ENCODE peak calls at places on chromosomes 1 and 21, in four cellular contexts. Y, X, H and B are unnamed samples.

GRCh38 chr21:37462087-37462861 is 95.7 kb downstream of the DYRK1A start:
- DNase-seq in X (no peak), Y (no peak), H (no peak), B (no peak)

GRCh38 chr21:41815652-41816582 is 49.1 kb upstream of the RIPK4 start:
- DNase-seq in X (no peak), Y (no peak), H (no peak), B (no peak)

GRCh38 chr1:152036316-152037216 is at the start of gene S100A11:
- DNase-seq in H (peak; percentile 91), Y (peak; percentile 88), X (peak; percentile 13), B (peak; percentile 40)

GRCh38 chr1:20212685-20213331 is 26.5 kb upstream of the PLA2G2C start:
- DNase-seq in H (peak; percentile 56), X (no peak), Y (peak; percentile 75), B (peak; percentile 20)

GRCh38 chr21:26845066-26845749 is at the start of gene ADAMTS1:
- DNase-seq in X (no peak), Y (no peak), H (peak; percentile 19), B (no peak)

GRCh38 chr1:220809187-220809550 is 22.5 kb downstream of the MTARC1 start:
- DNase-seq in X (no peak), H (no peak), Y (no peak), B (no peak)

GRCh38 chr1:107936498-107937481 is 28.2 kb downstream of the VAV3 start:
- DNase-seq in Y (no peak), X (no peak), H (peak; percentile 75), B (no peak)

GRCh38 chr1:243731974-243732373 is 118.1 kb downstream of the AKT3 start:
- DNase-seq in X (no peak), H (peak; percentile 84), Y (no peak), B (no peak)

GRCh38 chr1:201307239-201307638 is 23.9 kb downstream of the PKP1 start:
- DNase-seq in X (no peak), H (no peak), Y (no peak), B (no peak)

GRCh38 chr1:9321480-9321849 is 28.8 kb downstream of the SPSB1 start:
- DNase-seq in X (no peak), Y (no peak), H (no peak), B (no peak)

GRCh38 chr1:235648407-235648907 is 1.1 kb downstream of the GNG4 start:
- DNase-seq in X (no peak), H (no peak), Y (no peak), B (no peak)

GRCh38 chr21:45463871-45464270 is 58.9 kb downstream of the COL18A1 start:
- DNase-seq in X (no peak), Y (no peak), H (no peak), B (no peak)

GRCh38 chr1:167683641-167684502 is 37.9 kb upstream of the MPZL1 start:
- DNase-seq in X (no peak), H (no peak), Y (no peak), B (no peak)

GRCh38 chr1:108877324-108877812 is 583 bp downstream of the GPSM2 start:
- DNase-seq in H (no peak), Y (no peak), X (no peak), B (no peak)

DNA sequence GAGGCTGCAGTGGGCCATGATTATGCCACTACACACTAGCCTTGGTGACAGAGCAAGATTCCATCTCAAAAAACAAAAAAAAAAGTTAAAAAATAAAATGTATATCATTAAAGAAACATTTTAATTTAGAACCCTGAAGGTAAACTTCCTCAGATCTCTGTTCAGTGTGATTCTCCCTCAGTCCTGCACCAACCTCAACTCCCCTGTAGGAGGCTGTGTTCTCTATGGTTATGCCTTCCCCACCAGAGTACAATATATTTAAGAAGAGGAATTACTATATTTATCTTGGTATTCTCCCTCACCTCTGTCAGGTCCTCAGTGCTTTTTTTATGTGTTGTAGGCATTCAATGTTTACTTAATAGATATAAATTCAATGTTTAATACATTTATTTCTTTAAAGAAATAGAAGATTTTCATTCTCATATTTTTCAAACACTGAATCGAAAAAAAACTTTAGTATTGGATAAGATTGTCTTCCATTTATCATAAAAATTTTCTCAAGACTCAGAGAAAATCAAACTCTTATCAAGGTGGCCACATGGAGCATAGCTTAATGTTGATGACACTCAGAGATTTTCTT is 4.8 kb upstream of the LRRC8B start:
- DNase-seq in H (peak; percentile 57), X (no peak), Y (peak; percentile 52), B (peak; percentile 30)
- TF ChIP-seq SPI1 in H (no peak), X (no peak), Y (no peak), B (no peak)

GRCh38 chr1:212608956-212609700 is 567 bp downstream of the ATF3 start:
- DNase-seq in X (no peak), Y (peak; percentile 68), H (peak; percentile 46), B (peak; percentile 53)
- TF ChIP-seq SPI1 in X (no peak), Y (no peak), H (peak; percentile 1), B (no peak)

GRCh38 chr1:232944342-232944741 is 6.1 kb upstream of the NTPCR start:
- DNase-seq in Y (no peak), H (peak; percentile 39), X (no peak), B (no peak)
- TF ChIP-seq SPI1 in Y (no peak), H (no peak), X (no peak), B (no peak)

GRCh38 chr1:184065559-184065958 is 14.0 kb downstream of the TSEN15 start:
- DNase-seq in Y (no peak), X (no peak), H (no peak), B (no peak)
- TF ChIP-seq SPI1 in Y (no peak), X (no peak), H (no peak), B (no peak)